ENCODE peak calls at places on chromosomes 1 and 21, in four cellular contexts. C, H, F and M are unnamed samples.

GRCh38 chr1:2014181-2014580 is 5.0 kb upstream of the GABRD start:
- DNase-seq in C (no peak), H (no peak), F (no peak), M (no peak)

GRCh38 chr1:18642278-18643095 is 11.8 kb downstream of the PAX7 start:
- DNase-seq in C (no peak), H (no peak), F (no peak), M (no peak)

GRCh38 chr1:50704126-50704525 is 255.9 kb downstream of the FAF1 start:
- DNase-seq in C (peak; percentile 25), H (peak; percentile 70), F (peak; percentile 38), M (no peak)

GRCh38 chr1:55632058-55632457 is 416.9 kb upstream of the USP24 start:
- DNase-seq in C (peak; percentile 4), H (no peak), F (no peak), M (no peak)

GRCh38 chr1:63414691-63415090 is 47.3 kb downstream of the ALG6 start:
- DNase-seq in C (no peak), H (no peak), F (no peak), M (no peak)

GRCh38 chr1:10899490-10900264 is 103.2 kb upstream of the CASZ1 start:
- DNase-seq in C (no peak), H (no peak), F (no peak), M (no peak)

GRCh38 chr1:6412896-6413295 is 6.8 kb downstream of the HES2 start:
- DNase-seq in C (no peak), H (no peak), F (peak; percentile 77), M (no peak)

GRCh38 chr1:189289346-189289745 is 1188.3 kb downstream of the BRINP3 start:
- DNase-seq in C (no peak), H (no peak), F (no peak), M (no peak)

GRCh38 chr1:85339089-85339488 is 62.7 kb upstream of the BCL10 start:
- DNase-seq in C (no peak), H (no peak), F (peak; percentile 42), M (no peak)

DNA sequence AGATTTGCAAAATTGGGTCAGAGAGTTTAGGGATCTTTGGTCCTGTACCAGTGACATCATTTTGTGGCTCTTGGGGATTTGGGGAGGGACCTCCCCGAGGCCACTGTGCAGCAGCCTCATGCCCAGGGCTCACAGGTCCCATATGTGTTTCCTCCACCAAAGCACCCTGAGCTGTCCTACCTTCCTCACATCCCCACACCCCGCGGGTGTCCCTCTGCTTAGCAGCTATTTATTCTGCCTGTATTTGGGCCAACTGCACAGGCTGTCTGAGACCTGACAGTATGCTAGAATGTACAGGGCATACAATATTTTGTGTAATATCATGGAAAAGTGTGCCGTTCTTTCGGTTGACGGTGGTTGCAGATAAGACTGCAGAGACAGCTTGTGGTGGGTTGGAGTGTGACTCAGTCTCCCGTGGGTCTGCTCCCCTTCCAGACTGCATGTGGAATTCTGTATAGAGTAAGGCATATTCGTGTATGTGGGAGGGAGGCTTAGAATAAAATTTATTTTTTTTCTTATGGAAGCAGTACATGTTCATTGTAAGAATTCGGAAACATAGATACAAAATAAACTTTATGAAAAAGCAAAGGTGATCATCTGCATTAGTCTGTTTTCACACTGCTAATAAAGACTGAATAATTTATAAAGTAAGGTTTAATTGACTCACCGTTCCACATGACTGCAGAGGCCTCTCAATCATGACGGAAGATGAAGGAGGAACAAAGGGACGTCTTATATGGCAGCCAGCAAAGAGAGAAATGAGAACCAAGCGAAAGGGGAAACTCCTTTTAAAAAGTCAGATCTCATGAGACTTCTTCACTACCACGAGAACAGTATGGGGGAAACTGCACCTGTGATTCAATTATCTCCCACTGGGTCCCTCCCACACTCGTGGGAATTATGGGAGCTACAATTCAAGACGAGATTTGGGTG is 84.4 kb downstream of the ADARB1 start:
- DNase-seq in C (no peak), H (no peak), F (no peak), M (no peak)
- TF ChIP-seq POLR2AphosphoS2 in C (no peak), H (no peak), F (no peak), M (no peak)

GRCh38 chr1:216722841-216723240 is 388 bp downstream of the ESRRG start:
- DNase-seq in C (no peak), H (no peak), F (no peak), M (no peak)

GRCh38 chr1:216726435-216726834 is 3.2 kb upstream of the ESRRG start:
- DNase-seq in C (no peak), H (no peak), F (no peak), M (no peak)

GRCh38 chr1:216721878-216722277 is 1.4 kb downstream of the ESRRG start:
- DNase-seq in C (no peak), H (no peak), F (no peak), M (no peak)

GRCh38 chr1:216723274-216723780 is at the start of gene ESRRG:
- DNase-seq in C (no peak), H (no peak), F (peak; percentile 1), M (no peak)
- TF ChIP-seq POLR2AphosphoS2 in C (no peak), H (no peak), F (no peak), M (no peak)

DNA sequence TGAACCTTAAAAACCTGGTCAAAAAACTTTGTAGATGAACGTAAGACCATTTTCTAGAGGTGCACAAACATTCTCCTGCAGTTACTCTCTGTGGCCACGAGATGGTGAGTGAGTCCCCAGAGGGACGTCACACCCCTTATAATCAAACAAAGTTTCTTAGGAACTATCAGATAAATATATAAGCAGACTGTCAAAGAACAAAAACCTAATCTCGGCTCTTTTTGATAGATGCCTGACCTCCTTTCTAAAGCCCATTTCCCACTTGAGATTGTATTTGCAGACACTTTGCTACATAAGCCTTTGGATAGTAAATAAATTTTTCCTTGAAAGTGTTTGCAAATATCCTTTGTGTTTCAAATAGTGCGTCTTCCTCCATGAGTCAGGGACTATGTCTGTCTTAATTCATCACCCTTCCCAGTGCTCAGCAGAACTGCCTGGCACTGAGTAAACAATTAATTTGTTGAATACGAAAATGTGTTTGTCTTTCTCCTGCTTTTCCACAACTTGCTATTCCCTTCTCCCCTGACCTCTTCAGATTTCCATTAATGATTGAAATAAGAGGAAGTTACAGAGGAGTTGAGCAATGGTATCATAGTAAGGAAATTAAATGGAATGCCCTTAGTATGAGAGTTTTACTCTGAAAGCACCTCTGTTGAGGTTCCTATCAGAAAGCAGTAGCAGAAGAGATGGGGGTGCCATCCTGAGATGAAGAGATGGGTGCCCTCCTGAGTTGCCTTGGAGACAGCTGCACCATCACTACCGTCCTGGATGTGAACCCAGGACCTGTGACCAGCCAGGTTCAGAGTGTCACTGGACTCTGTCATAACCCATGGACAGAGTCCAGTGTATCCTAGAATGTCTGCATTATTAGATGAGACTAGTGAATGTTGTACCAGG is 57.8 kb upstream of the RAVER2 start:
- DNase-seq in C (peak; percentile 46), H (peak; percentile 65), F (peak; percentile 37), M (no peak)
- TF ChIP-seq POLR2AphosphoS2 in C (no peak), H (no peak), F (no peak), M (no peak)

DNA sequence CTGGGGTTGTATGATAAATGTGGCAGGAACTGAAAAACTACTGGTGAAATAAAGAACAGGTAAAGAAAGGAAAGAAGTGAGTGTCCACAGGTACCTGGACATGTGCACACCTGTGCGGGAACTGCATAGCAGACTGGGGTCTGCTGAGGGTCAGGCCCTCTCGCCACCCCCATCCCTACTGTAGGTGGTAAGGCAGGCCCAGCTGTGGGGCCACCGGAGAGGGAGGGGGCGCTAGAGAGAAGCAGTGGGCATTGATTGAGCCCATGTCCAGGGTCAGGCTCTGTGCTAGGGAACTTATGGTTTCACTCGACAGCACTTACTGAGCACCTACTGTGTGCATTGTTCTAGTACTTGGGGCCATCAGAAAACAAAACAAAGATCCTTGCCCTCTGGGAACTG is 400.5 kb downstream of the MATN1 start:
- DNase-seq in C (no peak), H (no peak), F (no peak), M (no peak)
- TF ChIP-seq POLR2AphosphoS2 in C (no peak), H (no peak), F (no peak), M (no peak)

DNA sequence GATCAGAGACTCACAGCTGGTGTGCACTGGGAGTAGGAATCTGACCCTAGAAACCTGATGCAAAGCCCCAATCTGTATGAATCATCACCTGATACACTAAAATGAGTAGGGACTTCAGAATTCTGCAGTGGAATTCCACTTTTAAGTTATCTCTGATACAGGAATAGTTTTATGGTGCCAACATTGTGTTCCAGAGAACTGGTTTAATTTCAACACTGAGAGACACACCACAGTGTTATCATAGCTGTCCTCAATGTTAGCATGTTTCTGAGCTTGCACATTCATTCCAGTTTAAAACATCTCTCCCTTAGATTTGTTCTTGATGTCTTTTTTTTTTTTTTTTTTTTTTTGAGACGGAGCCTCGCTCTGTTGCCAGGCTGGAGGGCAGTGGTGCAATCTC is 7.1 kb downstream of the UTS2 start:
- DNase-seq in C (no peak), H (no peak), F (no peak), M (no peak)
- TF ChIP-seq POLR2AphosphoS2 in C (no peak), H (no peak), F (no peak), M (no peak)

GRCh38 chr1:231390071-231390470 is 32.0 kb downstream of the EGLN1 start:
- DNase-seq in C (no peak), H (no peak), F (no peak), M (no peak)
- TF ChIP-seq POLR2AphosphoS2 in C (no peak), H (no peak), F (no peak), M (no peak)

GRCh38 chr1:203992440-203992839 is 80.5 kb upstream of the SOX13 start:
- DNase-seq in C (no peak), H (no peak), F (no peak), M (no peak)

GRCh38 chr1:203995228-203995627 is 77.7 kb upstream of the SOX13 start:
- DNase-seq in C (no peak), H (no peak), F (no peak), M (no peak)

GRCh38 chr1:203999618-204000017 is 73.3 kb upstream of the SOX13 start:
- DNase-seq in C (no peak), H (no peak), F (no peak), M (no peak)

GRCh38 chr1:204001166-204001901 is 71.6 kb upstream of the SOX13 start:
- DNase-seq in C (no peak), H (no peak), F (no peak), M (no peak)

DNA sequence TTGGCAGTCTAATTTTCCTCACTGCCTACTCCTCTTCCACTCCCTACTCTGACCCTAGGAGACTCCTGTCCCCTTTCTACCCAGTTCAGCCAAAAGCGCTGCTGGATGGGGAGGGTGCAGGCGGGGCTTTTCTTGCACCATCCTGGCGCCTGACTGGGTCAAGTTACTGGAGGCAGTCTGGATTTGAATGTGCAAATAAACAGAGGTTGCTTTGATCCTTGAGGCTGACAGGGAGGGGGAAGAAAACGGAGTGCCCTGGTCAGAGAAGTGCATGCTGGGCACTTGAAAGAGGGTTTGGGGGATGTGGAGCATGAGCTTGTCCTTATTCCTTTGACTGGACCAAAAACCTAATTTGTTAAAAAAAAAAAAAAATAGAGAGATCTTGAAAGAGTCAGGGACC is 76.8 kb upstream of the SOX13 start:
- DNase-seq in C (no peak), H (no peak), F (peak; percentile 59), M (no peak)
- TF ChIP-seq POLR2AphosphoS2 in C (no peak), H (no peak), F (no peak), M (no peak)